ENCODE peak calls at places on chromosomes 5 and 9, in six cellular contexts. One of them, this sample, is unnamed.

GRCh38 chr5:174729075-174729680 is 4.8 kb downstream of the MSX2 start:
- DNase-seq in colonic mucosa: no peak
- DNase-seq in ELR: no peak
- DNase-seq in endothelial cell: no peak
- DNase-seq in dorsolateral prefrontal cortex: no peak
- DNase-seq in activated T-cell treated with anti-CD3 and anti-CD28 coated beads for 1 hour: no peak
- DNase-seq in this sample: no peak

GRCh38 chr5:138138949-138139775 is at the start of gene NME5:
- DNase-seq in dorsolateral prefrontal cortex: peak
- DNase-seq in activated T-cell treated with anti-CD3 and anti-CD28 coated beads for 1 hour: no peak
- DNase-seq in ELR: peak
- DNase-seq in endothelial cell: peak
- DNase-seq in colonic mucosa: peak
- DNase-seq in this sample: peak

GRCh38 chr5:127695336-127695735 is 7.9 kb upstream of the CCDC192 start:
- DNase-seq in colonic mucosa: no peak
- DNase-seq in endothelial cell: no peak
- DNase-seq in ELR: no peak
- DNase-seq in dorsolateral prefrontal cortex: no peak
- DNase-seq in activated T-cell treated with anti-CD3 and anti-CD28 coated beads for 1 hour: no peak
- DNase-seq in this sample: no peak

GRCh38 chr9:3898371-3899218 is 372.8 kb upstream of the RFX3 start:
- DNase-seq in endothelial cell: no peak
- DNase-seq in dorsolateral prefrontal cortex: no peak
- DNase-seq in ELR: no peak
- DNase-seq in colonic mucosa: no peak
- DNase-seq in activated T-cell treated with anti-CD3 and anti-CD28 coated beads for 1 hour: no peak
- DNase-seq in this sample: no peak

GRCh38 chr9:76591256-76591950 is 132.4 kb downstream of the GCNT1 start:
- DNase-seq in dorsolateral prefrontal cortex: no peak
- DNase-seq in colonic mucosa: no peak
- DNase-seq in ELR: no peak
- DNase-seq in activated T-cell treated with anti-CD3 and anti-CD28 coated beads for 1 hour: no peak
- DNase-seq in endothelial cell: no peak
- DNase-seq in this sample: no peak

GRCh38 chr9:136576269-136576626 is 30.4 kb upstream of the NOTCH1 start:
- DNase-seq in activated T-cell treated with anti-CD3 and anti-CD28 coated beads for 1 hour: no peak
- DNase-seq in endothelial cell: no peak
- DNase-seq in dorsolateral prefrontal cortex: no peak
- DNase-seq in ELR: peak
- DNase-seq in colonic mucosa: no peak
- DNase-seq in this sample: peak

GRCh38 chr5:157451806-157452205 is 8.2 kb upstream of the NIPAL4 start:
- DNase-seq in ELR: no peak
- DNase-seq in colonic mucosa: no peak
- DNase-seq in activated T-cell treated with anti-CD3 and anti-CD28 coated beads for 1 hour: no peak
- DNase-seq in dorsolateral prefrontal cortex: no peak
- DNase-seq in endothelial cell: no peak
- DNase-seq in this sample: no peak

GRCh38 chr9:136200424-136200823 is 4.5 kb downstream of the LHX3 start:
- DNase-seq in dorsolateral prefrontal cortex: no peak
- DNase-seq in activated T-cell treated with anti-CD3 and anti-CD28 coated beads for 1 hour: no peak
- DNase-seq in colonic mucosa: no peak
- DNase-seq in endothelial cell: no peak
- DNase-seq in ELR: no peak
- DNase-seq in this sample: no peak

GRCh38 chr5:134509308-134510040 is 16.0 kb upstream of the JADE2 start:
- DNase-seq in colonic mucosa: no peak
- DNase-seq in activated T-cell treated with anti-CD3 and anti-CD28 coated beads for 1 hour: no peak
- DNase-seq in ELR: peak
- DNase-seq in endothelial cell: no peak
- DNase-seq in dorsolateral prefrontal cortex: no peak
- DNase-seq in this sample: no peak

GRCh38 chr9:97057651-97058050 is 18.7 kb upstream of the CTSV start:
- DNase-seq in activated T-cell treated with anti-CD3 and anti-CD28 coated beads for 1 hour: no peak
- DNase-seq in colonic mucosa: no peak
- DNase-seq in endothelial cell: no peak
- DNase-seq in dorsolateral prefrontal cortex: no peak
- DNase-seq in ELR: no peak
- DNase-seq in this sample: no peak

GRCh38 chr9:137784046-137784445 is 93.5 kb upstream of the CACNA1B start:
- DNase-seq in colonic mucosa: no peak
- DNase-seq in endothelial cell: no peak
- DNase-seq in activated T-cell treated with anti-CD3 and anti-CD28 coated beads for 1 hour: no peak
- DNase-seq in ELR: peak
- DNase-seq in dorsolateral prefrontal cortex: no peak
- DNase-seq in this sample: peak

GRCh38 chr9:89359636-89360315 is 41.5 kb downstream of the SECISBP2 start:
- DNase-seq in endothelial cell: no peak
- DNase-seq in colonic mucosa: no peak
- DNase-seq in activated T-cell treated with anti-CD3 and anti-CD28 coated beads for 1 hour: no peak
- DNase-seq in dorsolateral prefrontal cortex: no peak
- DNase-seq in ELR: peak
- DNase-seq in this sample: no peak

This sample was measured in upper lobe of right lung.